ENCODE peak calls at places on chromosomes 13 and 19, in eight cellular contexts. One of them, this sample, is unnamed.

GRCh38 chr13:78193853-78194252 is 275.2 kb upstream of the EDNRB start:
- DNase-seq in naive thymus-derived CD4-positive, alpha-beta T cell: no peak
- DNase-seq in HFF-Myc: no peak
- DNase-seq in C1 segment of cervical spinal cord: no peak
- DNase-seq in lung microvascular endothelial cell: no peak
- DNase-seq in AG09319: no peak
- DNase-seq in substantia nigra: no peak
- DNase-seq in breast epithelium: no peak
- DNase-seq in this sample: no peak

GRCh38 chr13:46844431-46844830 is 47.5 kb upstream of the ESD start:
- DNase-seq in naive thymus-derived CD4-positive, alpha-beta T cell: no peak
- DNase-seq in HFF-Myc: no peak
- DNase-seq in C1 segment of cervical spinal cord: no peak
- DNase-seq in lung microvascular endothelial cell: peak
- DNase-seq in AG09319: no peak
- DNase-seq in substantia nigra: no peak
- DNase-seq in breast epithelium: no peak
- DNase-seq in this sample: no peak

GRCh38 chr19:39951686-39952085 is 17.3 kb upstream of the FCGBP start:
- DNase-seq in naive thymus-derived CD4-positive, alpha-beta T cell: no peak
- DNase-seq in HFF-Myc: no peak
- DNase-seq in C1 segment of cervical spinal cord: no peak
- DNase-seq in lung microvascular endothelial cell: no peak
- DNase-seq in AG09319: no peak
- DNase-seq in substantia nigra: no peak
- DNase-seq in breast epithelium: no peak
- DNase-seq in this sample: peak

GRCh38 chr13:113065406-113066141 is 40.0 kb upstream of the F7 start:
- DNase-seq in naive thymus-derived CD4-positive, alpha-beta T cell: no peak
- DNase-seq in HFF-Myc: no peak
- DNase-seq in C1 segment of cervical spinal cord: no peak
- DNase-seq in lung microvascular endothelial cell: no peak
- DNase-seq in AG09319: no peak
- DNase-seq in substantia nigra: no peak
- DNase-seq in breast epithelium: no peak
- DNase-seq in this sample: no peak

GRCh38 chr19:45746866-45747265 is 13.6 kb downstream of the MEIOSIN start:
- DNase-seq in naive thymus-derived CD4-positive, alpha-beta T cell: no peak
- DNase-seq in HFF-Myc: no peak
- DNase-seq in C1 segment of cervical spinal cord: no peak
- DNase-seq in lung microvascular endothelial cell: no peak
- DNase-seq in AG09319: no peak
- DNase-seq in substantia nigra: no peak
- DNase-seq in breast epithelium: no peak
- DNase-seq in this sample: no peak

GRCh38 chr19:33426621-33427475 is 53.3 kb downstream of the CEBPG start:
- DNase-seq in naive thymus-derived CD4-positive, alpha-beta T cell: no peak
- DNase-seq in HFF-Myc: no peak
- DNase-seq in C1 segment of cervical spinal cord: no peak
- DNase-seq in lung microvascular endothelial cell: no peak
- DNase-seq in AG09319: no peak
- DNase-seq in substantia nigra: no peak
- DNase-seq in breast epithelium: no peak
- DNase-seq in this sample: no peak

GRCh38 chr19:4288091-4288777 is 9.2 kb downstream of the SHD start:
- DNase-seq in naive thymus-derived CD4-positive, alpha-beta T cell: no peak
- DNase-seq in HFF-Myc: no peak
- DNase-seq in C1 segment of cervical spinal cord: no peak
- DNase-seq in lung microvascular endothelial cell: no peak
- DNase-seq in AG09319: no peak
- DNase-seq in substantia nigra: no peak
- DNase-seq in breast epithelium: no peak
- DNase-seq in this sample: no peak

GRCh38 chr13:105139380-105140285 is 1395.8 kb downstream of the EFNB2 start:
- DNase-seq in naive thymus-derived CD4-positive, alpha-beta T cell: peak
- DNase-seq in HFF-Myc: no peak
- DNase-seq in C1 segment of cervical spinal cord: peak
- DNase-seq in lung microvascular endothelial cell: peak
- DNase-seq in AG09319: no peak
- DNase-seq in substantia nigra: no peak
- DNase-seq in breast epithelium: peak
- DNase-seq in this sample: peak

GRCh38 chr19:343941-344624 is 513 bp downstream of the MIER2 start:
- DNase-seq in naive thymus-derived CD4-positive, alpha-beta T cell: peak
- DNase-seq in HFF-Myc: no peak
- DNase-seq in C1 segment of cervical spinal cord: no peak
- DNase-seq in lung microvascular endothelial cell: peak
- DNase-seq in AG09319: no peak
- DNase-seq in substantia nigra: peak
- DNase-seq in breast epithelium: no peak
- DNase-seq in this sample: peak

GRCh38 chr13:111474136-111475002 is 153.9 kb downstream of the TEX29 start:
- DNase-seq in naive thymus-derived CD4-positive, alpha-beta T cell: peak
- DNase-seq in HFF-Myc: peak
- DNase-seq in C1 segment of cervical spinal cord: no peak
- DNase-seq in lung microvascular endothelial cell: peak
- DNase-seq in AG09319: no peak
- DNase-seq in substantia nigra: no peak
- DNase-seq in breast epithelium: no peak
- DNase-seq in this sample: peak

GRCh38 chr19:50264483-50265186 is 61.2 kb downstream of the MYH14 start:
- DNase-seq in naive thymus-derived CD4-positive, alpha-beta T cell: no peak
- DNase-seq in HFF-Myc: no peak
- DNase-seq in C1 segment of cervical spinal cord: no peak
- DNase-seq in lung microvascular endothelial cell: peak
- DNase-seq in AG09319: no peak
- DNase-seq in substantia nigra: no peak
- DNase-seq in breast epithelium: no peak
- DNase-seq in this sample: peak

GRCh38 chr19:48122421-48122820 is 11.8 kb upstream of the PLA2G4C start:
- DNase-seq in naive thymus-derived CD4-positive, alpha-beta T cell: no peak
- DNase-seq in HFF-Myc: no peak
- DNase-seq in C1 segment of cervical spinal cord: no peak
- DNase-seq in lung microvascular endothelial cell: peak
- DNase-seq in AG09319: no peak
- DNase-seq in substantia nigra: no peak
- DNase-seq in breast epithelium: no peak
- DNase-seq in this sample: no peak

GRCh38 chr13:95533545-95534135 is 18.9 kb upstream of the CLDN10 start:
- DNase-seq in naive thymus-derived CD4-positive, alpha-beta T cell: no peak
- DNase-seq in HFF-Myc: no peak
- DNase-seq in C1 segment of cervical spinal cord: no peak
- DNase-seq in lung microvascular endothelial cell: peak
- DNase-seq in AG09319: no peak
- DNase-seq in substantia nigra: no peak
- DNase-seq in breast epithelium: no peak
- DNase-seq in this sample: no peak

GRCh38 chr19:1748115-1748702 is 5.1 kb upstream of the ONECUT3 start:
- DNase-seq in naive thymus-derived CD4-positive, alpha-beta T cell: no peak
- DNase-seq in HFF-Myc: no peak
- DNase-seq in C1 segment of cervical spinal cord: no peak
- DNase-seq in lung microvascular endothelial cell: no peak
- DNase-seq in AG09319: no peak
- DNase-seq in substantia nigra: no peak
- DNase-seq in breast epithelium: no peak
- DNase-seq in this sample: peak

GRCh38 chr13:113981201-113981605 is 7.3 kb upstream of the C13orf46 start:
- DNase-seq in naive thymus-derived CD4-positive, alpha-beta T cell: no peak
- DNase-seq in HFF-Myc: no peak
- DNase-seq in C1 segment of cervical spinal cord: no peak
- DNase-seq in lung microvascular endothelial cell: no peak
- DNase-seq in AG09319: no peak
- DNase-seq in substantia nigra: no peak
- DNase-seq in breast epithelium: peak
- DNase-seq in this sample: peak

GRCh38 chr19:9565900-9566705 is 18.2 kb downstream of the ZNF121 start:
- DNase-seq in naive thymus-derived CD4-positive, alpha-beta T cell: no peak
- DNase-seq in HFF-Myc: no peak
- DNase-seq in C1 segment of cervical spinal cord: no peak
- DNase-seq in lung microvascular endothelial cell: peak
- DNase-seq in AG09319: no peak
- DNase-seq in substantia nigra: no peak
- DNase-seq in breast epithelium: no peak
- DNase-seq in this sample: no peak

GRCh38 chr19:44401108-44401786 is at the start of gene ZNF285:
- DNase-seq in naive thymus-derived CD4-positive, alpha-beta T cell: peak
- DNase-seq in HFF-Myc: peak
- DNase-seq in C1 segment of cervical spinal cord: no peak
- DNase-seq in lung microvascular endothelial cell: peak
- DNase-seq in AG09319: peak
- DNase-seq in substantia nigra: no peak
- DNase-seq in breast epithelium: peak
- DNase-seq in this sample: peak

GRCh38 chr13:67238277-67238859 is 8.2 kb upstream of the PCDH9 start:
- DNase-seq in naive thymus-derived CD4-positive, alpha-beta T cell: peak
- DNase-seq in HFF-Myc: no peak
- DNase-seq in C1 segment of cervical spinal cord: no peak
- DNase-seq in lung microvascular endothelial cell: peak
- DNase-seq in AG09319: no peak
- DNase-seq in substantia nigra: no peak
- DNase-seq in breast epithelium: no peak
- DNase-seq in this sample: no peak

GRCh38 chr13:29428310-29428991 is 167.0 kb downstream of the SLC7A1 start:
- DNase-seq in naive thymus-derived CD4-positive, alpha-beta T cell: no peak
- DNase-seq in HFF-Myc: no peak
- DNase-seq in C1 segment of cervical spinal cord: no peak
- DNase-seq in lung microvascular endothelial cell: no peak
- DNase-seq in AG09319: no peak
- DNase-seq in substantia nigra: no peak
- DNase-seq in breast epithelium: no peak
- DNase-seq in this sample: no peak

GRCh38 chr13:69857188-69857821 is 250.3 kb upstream of the ATXN8OS start:
- DNase-seq in naive thymus-derived CD4-positive, alpha-beta T cell: no peak
- DNase-seq in HFF-Myc: no peak
- DNase-seq in C1 segment of cervical spinal cord: no peak
- DNase-seq in lung microvascular endothelial cell: peak
- DNase-seq in AG09319: no peak
- DNase-seq in substantia nigra: no peak
- DNase-seq in breast epithelium: no peak
- DNase-seq in this sample: peak

GRCh38 chr13:53004605-53005004 is 24.0 kb upstream of the OLFM4 start:
- DNase-seq in naive thymus-derived CD4-positive, alpha-beta T cell: no peak
- DNase-seq in HFF-Myc: no peak
- DNase-seq in C1 segment of cervical spinal cord: no peak
- DNase-seq in lung microvascular endothelial cell: no peak
- DNase-seq in AG09319: no peak
- DNase-seq in substantia nigra: no peak
- DNase-seq in breast epithelium: no peak
- DNase-seq in this sample: no peak

GRCh38 chr19:13150919-13151604 is 851 bp downstream of the IER2 start:
- DNase-seq in naive thymus-derived CD4-positive, alpha-beta T cell: peak
- DNase-seq in HFF-Myc: no peak
- DNase-seq in C1 segment of cervical spinal cord: no peak
- DNase-seq in lung microvascular endothelial cell: no peak
- DNase-seq in AG09319: no peak
- DNase-seq in substantia nigra: no peak
- DNase-seq in breast epithelium: peak
- DNase-seq in this sample: no peak

GRCh38 chr19:9431475-9431874 is 3.9 kb downstream of the ZNF266 start:
- DNase-seq in naive thymus-derived CD4-positive, alpha-beta T cell: no peak
- DNase-seq in HFF-Myc: no peak
- DNase-seq in C1 segment of cervical spinal cord: no peak
- DNase-seq in lung microvascular endothelial cell: peak
- DNase-seq in AG09319: no peak
- DNase-seq in substantia nigra: no peak
- DNase-seq in breast epithelium: no peak
- DNase-seq in this sample: no peak

GRCh38 chr19:13637664-13638063 is 126.7 kb upstream of the MRI1 start:
- DNase-seq in naive thymus-derived CD4-positive, alpha-beta T cell: no peak
- DNase-seq in HFF-Myc: no peak
- DNase-seq in C1 segment of cervical spinal cord: no peak
- DNase-seq in lung microvascular endothelial cell: no peak
- DNase-seq in AG09319: no peak
- DNase-seq in substantia nigra: no peak
- DNase-seq in breast epithelium: no peak
- DNase-seq in this sample: no peak

GRCh38 chr19:3365447-3366103 is 808 bp upstream of the NFIC start:
- DNase-seq in naive thymus-derived CD4-positive, alpha-beta T cell: no peak
- DNase-seq in HFF-Myc: no peak
- DNase-seq in C1 segment of cervical spinal cord: no peak
- DNase-seq in lung microvascular endothelial cell: no peak
- DNase-seq in AG09319: no peak
- DNase-seq in substantia nigra: peak
- DNase-seq in breast epithelium: peak
- DNase-seq in this sample: no peak

GRCh38 chr19:42942187-42942789 is 5.3 kb upstream of the PSG7 start:
- DNase-seq in naive thymus-derived CD4-positive, alpha-beta T cell: no peak
- DNase-seq in HFF-Myc: no peak
- DNase-seq in C1 segment of cervical spinal cord: no peak
- DNase-seq in lung microvascular endothelial cell: peak
- DNase-seq in AG09319: no peak
- DNase-seq in substantia nigra: no peak
- DNase-seq in breast epithelium: no peak
- DNase-seq in this sample: peak

GRCh38 chr19:18051887-18052286 is 34.8 kb downstream of the IL12RB1 start:
- DNase-seq in naive thymus-derived CD4-positive, alpha-beta T cell: no peak
- DNase-seq in HFF-Myc: no peak
- DNase-seq in C1 segment of cervical spinal cord: no peak
- DNase-seq in lung microvascular endothelial cell: no peak
- DNase-seq in AG09319: no peak
- DNase-seq in substantia nigra: no peak
- DNase-seq in breast epithelium: no peak
- DNase-seq in this sample: no peak

GRCh38 chr19:18385675-18386542 is at the start of gene GDF15:
- DNase-seq in naive thymus-derived CD4-positive, alpha-beta T cell: no peak
- DNase-seq in HFF-Myc: no peak
- DNase-seq in C1 segment of cervical spinal cord: no peak
- DNase-seq in lung microvascular endothelial cell: peak
- DNase-seq in AG09319: peak
- DNase-seq in substantia nigra: no peak
- DNase-seq in breast epithelium: no peak
- DNase-seq in this sample: peak

GRCh38 chr13:110965038-110965754 is 50.3 kb upstream of the ANKRD10 start:
- DNase-seq in naive thymus-derived CD4-positive, alpha-beta T cell: no peak
- DNase-seq in HFF-Myc: peak
- DNase-seq in C1 segment of cervical spinal cord: no peak
- DNase-seq in lung microvascular endothelial cell: no peak
- DNase-seq in AG09319: no peak
- DNase-seq in substantia nigra: no peak
- DNase-seq in breast epithelium: no peak
- DNase-seq in this sample: peak

GRCh38 chr13:114145722-114146121 is 13.3 kb upstream of the RASA3 start:
- DNase-seq in naive thymus-derived CD4-positive, alpha-beta T cell: no peak
- DNase-seq in HFF-Myc: no peak
- DNase-seq in C1 segment of cervical spinal cord: no peak
- DNase-seq in lung microvascular endothelial cell: no peak
- DNase-seq in AG09319: no peak
- DNase-seq in substantia nigra: no peak
- DNase-seq in breast epithelium: no peak
- DNase-seq in this sample: no peak

GRCh38 chr19:34109596-34109995 is 62.7 kb upstream of the LSM14A start:
- DNase-seq in naive thymus-derived CD4-positive, alpha-beta T cell: no peak
- DNase-seq in HFF-Myc: no peak
- DNase-seq in C1 segment of cervical spinal cord: no peak
- DNase-seq in lung microvascular endothelial cell: no peak
- DNase-seq in AG09319: no peak
- DNase-seq in substantia nigra: no peak
- DNase-seq in breast epithelium: no peak
- DNase-seq in this sample: no peak

GRCh38 chr19:12800344-12800732 is 1.3 kb downstream of the PRDX2 start:
- DNase-seq in naive thymus-derived CD4-positive, alpha-beta T cell: no peak
- DNase-seq in HFF-Myc: no peak
- DNase-seq in C1 segment of cervical spinal cord: no peak
- DNase-seq in lung microvascular endothelial cell: no peak
- DNase-seq in AG09319: no peak
- DNase-seq in substantia nigra: no peak
- DNase-seq in breast epithelium: no peak
- DNase-seq in this sample: no peak

GRCh38 chr13:40438999-40439797 is 227.2 kb downstream of the FOXO1 start:
- DNase-seq in naive thymus-derived CD4-positive, alpha-beta T cell: peak
- DNase-seq in HFF-Myc: no peak
- DNase-seq in C1 segment of cervical spinal cord: no peak
- DNase-seq in lung microvascular endothelial cell: peak
- DNase-seq in AG09319: no peak
- DNase-seq in substantia nigra: no peak
- DNase-seq in breast epithelium: no peak
- DNase-seq in this sample: no peak

GRCh38 chr13:31050486-31051400 is 111.0 kb downstream of the HSPH1 start:
- DNase-seq in naive thymus-derived CD4-positive, alpha-beta T cell: no peak
- DNase-seq in HFF-Myc: no peak
- DNase-seq in C1 segment of cervical spinal cord: no peak
- DNase-seq in lung microvascular endothelial cell: no peak
- DNase-seq in AG09319: no peak
- DNase-seq in substantia nigra: no peak
- DNase-seq in breast epithelium: no peak
- DNase-seq in this sample: no peak